ENCODE peak calls at places on chromosome 22, in nine cellular contexts. Y, I, U, A, C, M, F, Q and X are unnamed samples.

GRCh38 chr22:38311331-38311635 is 6.0 kb downstream of the CSNK1E start:
- DNase-seq in A (no peak), I (no peak), M (no peak), Q (no peak), F (no peak), U (no peak), C (no peak), Y (no peak), X (no peak)

GRCh38 chr22:17501679-17502285 is 61.5 kb upstream of the SLC25A18 start:
- DNase-seq in F (no peak), C (no peak), U (no peak), Y (no peak), Q (no peak), A (peak), I (peak), M (peak), X (peak)

GRCh38 chr22:19143967-19144400 is 467 bp downstream of the ESS2 start:
- DNase-seq in M (peak), Q (no peak), I (no peak), U (no peak), C (no peak), Y (no peak), F (no peak), A (no peak), X (peak)

GRCh38 chr22:29912605-29913398 is 29.8 kb downstream of the MTMR3 start:
- DNase-seq in F (no peak), U (no peak), I (no peak), Q (no peak), Y (no peak), M (no peak), C (no peak), A (no peak), X (no peak)

GRCh38 chr22:49394116-49394785 is 433.4 kb downstream of the BRD1 start:
- DNase-seq in C (peak), I (no peak), U (no peak), M (no peak), F (no peak), A (peak), Y (no peak), Q (no peak), X (no peak)

GRCh38 chr22:45977003-45977395 is at the start of gene WNT7B:
- DNase-seq in I (no peak), F (no peak), M (peak), Y (peak), A (peak), U (no peak), C (no peak), Q (no peak), X (no peak)

GRCh38 chr22:30054067-30054763 is 26.0 kb upstream of the HORMAD2 start:
- DNase-seq in M (no peak), I (no peak), U (no peak), Q (no peak), F (no peak), Y (no peak), C (no peak), A (no peak), X (no peak)

GRCh38 chr22:45290410-45290936 is 5.7 kb downstream of the UPK3A start:
- DNase-seq in F (no peak), Y (no peak), I (no peak), C (no peak), Q (no peak), A (peak), U (peak), M (no peak), X (no peak)

GRCh38 chr22:41899992-41900651 is 14.8 kb downstream of the SHISA8 start:
- DNase-seq in C (no peak), F (no peak), M (no peak), I (no peak), A (no peak), Y (no peak), Q (no peak), U (no peak), X (no peak)

GRCh38 chr22:36385491-36386350 is 2.0 kb downstream of the MYH9 start:
- DNase-seq in C (no peak), A (no peak), Y (peak), Q (peak), I (peak), M (peak), U (no peak), F (peak), X (peak)

GRCh38 chr22:19360862-19361261 is 69.3 kb upstream of the CLTCL1 start:
- DNase-seq in U (no peak), M (no peak), Q (no peak), I (no peak), F (no peak), C (no peak), Y (no peak), A (no peak), X (no peak)

GRCh38 chr22:23306438-23306921 is 126.2 kb downstream of the BCR start:
- DNase-seq in C (no peak), F (no peak), I (no peak), M (no peak), Y (peak), A (no peak), Q (no peak), U (no peak), X (no peak)

GRCh38 chr22:37496651-37497599 is 10.7 kb upstream of the MFNG start:
- DNase-seq in C (no peak), I (no peak), A (peak), Y (no peak), F (no peak), U (no peak), M (peak), Q (no peak), X (no peak)

GRCh38 chr22:50019316-50019715 is 6.8 kb upstream of the IL17REL start:
- DNase-seq in Y (no peak), F (no peak), M (no peak), U (no peak), C (no peak), I (no peak), A (no peak), Q (peak), X (no peak)

GRCh38 chr22:26986051-26986881 is 328.9 kb downstream of the MIAT start:
- DNase-seq in A (no peak), Q (no peak), M (no peak), C (no peak), I (no peak), Y (no peak), F (no peak), U (no peak), X (no peak)

GRCh38 chr22:43542681-43543521 is 131.1 kb downstream of the MPPED1 start:
- DNase-seq in U (no peak), C (no peak), F (no peak), Q (no peak), M (no peak), Y (no peak), A (no peak), I (no peak), X (no peak)

GRCh38 chr22:37549704-37550059 is 10.6 kb upstream of the CDC42EP1 start:
- DNase-seq in M (no peak), C (no peak), F (no peak), Q (no peak), Y (peak), U (no peak), A (peak), I (peak), X (no peak)